ENCODE peak calls at places on chromosomes 7 and 10, in nine cellular contexts. X is omental fat pad; T is neural crest cell; D is stimulated activated CD4-positive, alpha-beta T cell treated with anti-CD3 and anti-CD28 coated beads, Interleukin-1b, Interleukin-23, amount 100 ng/mL, for 4 hours; J is CD8-positive, alpha-beta memory T cell; G is COR-L47; K is GF-D8; L is PC-3; I is stimulated activated CD8-positive, alpha-beta memory T cell treated with anti-CD3 and anti-CD28 coated beads, Interleukin-4, amount 100 ng/mL, for 1 hour. F is an unnamed sample.
A peak's percentile ranks its signal among the peaks of the same experiment; 100 is the strongest.

GRCh38 chr7:151131622-151132293 is 35.7 kb downstream of the GBX1 start:
- DNase-seq in X (no peak), T (no peak), D (no peak), J (no peak), G (no peak), K (no peak), L (no peak), I (no peak), F (no peak)

GRCh38 chr7:68706291-68706690 is 892.0 kb upstream of the AUTS2 start:
- DNase-seq in X (no peak), T (no peak), D (no peak), J (no peak), G (no peak), K (no peak), L (no peak), I (no peak), F (peak; percentile 66)

GRCh38 chr7:5526190-5527037 is 102.8 kb upstream of the TNRC18 start:
- DNase-seq in X (no peak), T (no peak), D (no peak), J (no peak), G (no peak), K (no peak), L (peak; percentile 33), I (no peak), F (peak; percentile 90)

GRCh38 chr7:44793919-44794715 is 2.4 kb upstream of the PPIA start:
- DNase-seq in X (no peak), T (no peak), D (no peak), J (no peak), G (no peak), K (no peak), L (no peak), I (no peak), F (no peak)

GRCh38 chr7:156559001-156559400 is 81.6 kb upstream of the RNF32 start:
- DNase-seq in X (no peak), T (no peak), D (no peak), J (no peak), G (no peak), K (no peak), L (no peak), I (no peak), F (no peak)

GRCh38 chr7:42617781-42618457 is 294.0 kb downstream of the C7orf25 start:
- DNase-seq in X (no peak), T (peak; percentile 36), D (no peak), J (no peak), G (no peak), K (no peak), L (no peak), I (no peak), F (no peak)

GRCh38 chr7:74344786-74345185 is 55.6 kb downstream of the CLIP2 start:
- DNase-seq in X (no peak), T (no peak), D (no peak), J (no peak), G (no peak), K (no peak), L (no peak), I (no peak), F (no peak)

GRCh38 chr10:21021843-21022594 is 124.9 kb upstream of the NEBL start:
- DNase-seq in X (no peak), T (no peak), D (no peak), J (no peak), G (no peak), K (no peak), L (peak; percentile 14), I (no peak), F (no peak)

GRCh38 chr10:43355749-43356371 is 15.6 kb upstream of the FXYD4 start:
- DNase-seq in X (no peak), T (no peak), D (no peak), J (no peak), G (no peak), K (no peak), L (peak; percentile 97), I (no peak), F (peak; percentile 92)

GRCh38 chr7:142774826-142775225 is 4.1 kb downstream of the PRSS2 start:
- DNase-seq in X (no peak), T (no peak), D (no peak), J (no peak), G (no peak), K (no peak), L (peak; percentile 85), I (no peak), F (no peak)

GRCh38 chr7:21450876-21451275 is 23.0 kb downstream of the SP4 start:
- DNase-seq in X (no peak), T (no peak), D (no peak), J (no peak), G (no peak), K (no peak), L (no peak), I (no peak), F (no peak)

GRCh38 chr10:44696496-44696895 is 214.6 kb upstream of the TMEM72 start:
- DNase-seq in X (no peak), T (no peak), D (no peak), J (no peak), G (no peak), K (no peak), L (no peak), I (no peak), F (no peak)

GRCh38 chr7:148060724-148061123 is 529.8 kb upstream of the C7orf33 start:
- DNase-seq in X (no peak), T (no peak), D (no peak), J (no peak), G (no peak), K (no peak), L (no peak), I (no peak), F (no peak)

GRCh38 chr10:83076443-83076842 is 1062.9 kb upstream of the GHITM start:
- DNase-seq in X (no peak), T (no peak), D (no peak), J (no peak), G (no peak), K (no peak), L (no peak), I (no peak), F (no peak)

GRCh38 chr7:78959471-78959870 is 494.0 kb downstream of the MAGI2 start:
- DNase-seq in X (no peak), T (no peak), D (no peak), J (no peak), G (no peak), K (no peak), L (peak; percentile 92), I (no peak), F (no peak)

GRCh38 chr10:98074315-98074911 is 44.0 kb upstream of the CRTAC1 start:
- DNase-seq in X (no peak), T (peak; percentile 38), D (no peak), J (no peak), G (no peak), K (no peak), L (peak; percentile 24), I (no peak), F (no peak)

GRCh38 chr7:137074386-137075030 is 206.1 kb downstream of the CHRM2 start:
- DNase-seq in X (no peak), T (no peak), D (no peak), J (no peak), G (no peak), K (no peak), L (peak; percentile 85), I (no peak), F (no peak)

GRCh38 chr7:138001529-138002095 is at the start of gene CREB3L2:
- DNase-seq in X (no peak), T (peak; percentile 48), D (peak; percentile 30), J (peak; percentile 58), G (peak; percentile 65), K (peak; percentile 30), L (peak; percentile 32), I (peak; percentile 37), F (no peak)

GRCh38 chr7:91504919-91505318 is 240.7 kb downstream of the FZD1 start:
- DNase-seq in X (no peak), T (no peak), D (no peak), J (no peak), G (no peak), K (no peak), L (peak; percentile 35), I (no peak), F (no peak)

GRCh38 chr7:24701232-24701898 is 55.9 kb downstream of the GSDME start:
- DNase-seq in X (no peak), T (no peak), D (no peak), J (no peak), G (peak; percentile 36), K (no peak), L (peak; percentile 95), I (no peak), F (peak; percentile 84)

GRCh38 chr10:96017227-96017687 is 26.1 kb upstream of the CCNJ start:
- DNase-seq in X (no peak), T (peak; percentile 36), D (peak; percentile 28), J (no peak), G (peak; percentile 20), K (peak; percentile 28), L (peak; percentile 80), I (no peak), F (peak; percentile 21)

GRCh38 chr10:124074471-124075109 is 18.8 kb downstream of the CHST15 start:
- DNase-seq in X (no peak), T (no peak), D (no peak), J (no peak), G (no peak), K (no peak), L (no peak), I (no peak), F (no peak)

GRCh38 chr10:97062484-97062883 is 123.3 kb downstream of the SLIT1 start:
- DNase-seq in X (no peak), T (no peak), D (no peak), J (no peak), G (no peak), K (no peak), L (no peak), I (no peak), F (no peak)

GRCh38 chr10:88931548-88931947 is 21.0 kb downstream of the ACTA2 start:
- DNase-seq in X (no peak), T (no peak), D (no peak), J (no peak), G (no peak), K (no peak), L (no peak), I (no peak), F (no peak)

GRCh38 chr10:60649485-60650271 is 128.6 kb upstream of the CDK1 start:
- DNase-seq in X (no peak), T (no peak), D (no peak), J (no peak), G (peak; percentile 80), K (no peak), L (peak; percentile 76), I (no peak), F (no peak)

GRCh38 chr10:5551531-5552375 is 27.0 kb downstream of the CALML3 start:
- DNase-seq in X (no peak), T (no peak), D (peak; percentile 46), J (no peak), G (no peak), K (no peak), L (peak; percentile 84), I (no peak), F (peak; percentile 93)

GRCh38 chr10:1715821-1716220 is 21.5 kb downstream of the ADARB2 start:
- DNase-seq in X (no peak), T (peak; percentile 37), D (no peak), J (no peak), G (no peak), K (no peak), L (peak; percentile 19), I (no peak), F (peak; percentile 92)

GRCh38 chr7:137606061-137606674 is 240.6 kb downstream of the DGKI start:
- DNase-seq in X (no peak), T (no peak), D (no peak), J (no peak), G (peak; percentile 42), K (no peak), L (peak; percentile 80), I (no peak), F (no peak)

GRCh38 chr7:125257617-125258016 is 328.0 kb upstream of the POT1 start:
- DNase-seq in X (no peak), T (no peak), D (no peak), J (no peak), G (no peak), K (no peak), L (no peak), I (no peak), F (no peak)

GRCh38 chr7:82740246-82740848 is 296.8 kb upstream of the CACNA2D1 start:
- DNase-seq in X (no peak), T (peak; percentile 55), D (no peak), J (no peak), G (peak; percentile 67), K (no peak), L (peak; percentile 73), I (no peak), F (no peak)

GRCh38 chr10:43926371-43926770 is 277.7 kb upstream of the ZNF32 start:
- DNase-seq in X (no peak), T (no peak), D (no peak), J (no peak), G (no peak), K (no peak), L (no peak), I (no peak), F (no peak)